ENCODE peak calls at places on chromosomes 13 and 19, in six cellular contexts. E is adrenal gland, D is tibial nerve, V is transverse colon, L is HCT116, Y is breast epithelium. O is an unnamed sample.
A peak's percentile ranks its signal among the peaks of the same experiment; 100 is the strongest.

GRCh38 chr13:96958286-96958891 is 35.9 kb downstream of the OXGR1 start:
- DNase-seq in E (peak; percentile 26), D (peak; percentile 56), V (no peak), L (no peak), Y (no peak), O (no peak)

GRCh38 chr13:33312150-33312908 is 26.8 kb upstream of the STARD13 start:
- DNase-seq in E (no peak), D (no peak), V (no peak), L (no peak), Y (no peak), O (no peak)

GRCh38 chr13:71770710-71771109 is 96.3 kb downstream of the DACH1 start:
- DNase-seq in E (no peak), D (no peak), V (no peak), L (no peak), Y (no peak), O (no peak)

GRCh38 chr19:27618006-27618405 is 1594.9 kb downstream of the UQCRFS1 start:
- DNase-seq in E (no peak), D (no peak), V (no peak), L (no peak), Y (no peak), O (no peak)

GRCh38 chr13:99572921-99573320 is 71.6 kb downstream of the TM9SF2 start:
- DNase-seq in E (no peak), D (no peak), V (no peak), L (no peak), Y (no peak), O (no peak)

GRCh38 chr19:51124216-51124615 is 490 bp upstream of the SIGLEC9 start:
- DNase-seq in E (no peak), D (no peak), V (no peak), L (no peak), Y (no peak), O (no peak)

GRCh38 chr19:18208098-18208951 is 4.5 kb upstream of the RAB3A start:
- DNase-seq in E (peak; percentile 51), D (no peak), V (peak; percentile 38), L (no peak), Y (no peak), O (no peak)

GRCh38 chr19:49142866-49143335 is 12.3 kb downstream of the HRC start:
- DNase-seq in E (peak; percentile 92), D (peak; percentile 70), V (peak; percentile 91), L (no peak), Y (peak; percentile 91), O (no peak)

GRCh38 chr19:57465680-57466381 is 8.9 kb upstream of the VN1R1 start:
- DNase-seq in E (no peak), D (no peak), V (peak; percentile 17), L (peak; percentile 59), Y (no peak), O (no peak)

GRCh38 chr13:113856716-113857065 is 7.2 kb downstream of the GAS6 start:
- DNase-seq in E (peak; percentile 76), D (no peak), V (peak; percentile 55), L (no peak), Y (peak; percentile 18), O (no peak)

GRCh38 chr19:38848299-38849146 is 1.3 kb downstream of the HNRNPL start:
- DNase-seq in E (no peak), D (no peak), V (no peak), L (no peak), Y (no peak), O (no peak)

GRCh38 chr13:47288546-47288945 is 391.7 kb upstream of the HTR2A start:
- DNase-seq in E (no peak), D (no peak), V (no peak), L (no peak), Y (no peak), O (no peak)

GRCh38 chr19:3161453-3161852 is 17.1 kb upstream of the S1PR4 start:
- DNase-seq in E (no peak), D (no peak), V (no peak), L (no peak), Y (no peak), O (no peak)

GRCh38 chr13:112529216-112529615 is 58.7 kb downstream of the TUBGCP3 start:
- DNase-seq in E (no peak), D (no peak), V (no peak), L (no peak), Y (no peak), O (no peak)

GRCh38 chr13:51970251-51970793 is 40.9 kb downstream of the ATP7B start:
- DNase-seq in E (no peak), D (no peak), V (no peak), L (no peak), Y (no peak), O (no peak)

GRCh38 chr19:48321372-48321621 is 4.1 kb upstream of the EMP3 start:
- DNase-seq in E (peak; percentile 99), D (peak; percentile 94), V (peak; percentile 100), L (peak; percentile 95), Y (peak; percentile 99), O (peak; percentile 96)

GRCh38 chr19:4657835-4658234 is 12.3 kb downstream of the MYDGF start:
- DNase-seq in E (no peak), D (no peak), V (no peak), L (no peak), Y (no peak), O (no peak)

GRCh38 chr19:532578-533484 is 1.3 kb downstream of the CDC34 start:
- DNase-seq in E (peak; percentile 89), D (peak; percentile 58), V (peak; percentile 68), L (peak; percentile 51), Y (peak; percentile 54), O (no peak)

GRCh38 chr13:43316997-43317396 is 293.6 kb downstream of the DNAJC15 start:
- DNase-seq in E (peak; percentile 50), D (peak; percentile 23), V (no peak), L (no peak), Y (no peak), O (no peak)

GRCh38 chr19:46453661-46454060 is 17.7 kb downstream of the PNMA8A start:
- DNase-seq in E (no peak), D (no peak), V (no peak), L (no peak), Y (peak; percentile 84), O (no peak)

GRCh38 chr19:46448601-46449000 is 19.9 kb upstream of the PNMA8C start:
- DNase-seq in E (no peak), D (no peak), V (no peak), L (no peak), Y (peak; percentile 60), O (no peak)

GRCh38 chr19:46447824-46448223 is 19.1 kb upstream of the PNMA8C start:
- DNase-seq in E (no peak), D (no peak), V (no peak), L (no peak), Y (no peak), O (no peak)

GRCh38 chr19:46454244-46454643 is 17.1 kb downstream of the PNMA8A start:
- DNase-seq in E (no peak), D (no peak), V (no peak), L (no peak), Y (no peak), O (no peak)

DNA sequence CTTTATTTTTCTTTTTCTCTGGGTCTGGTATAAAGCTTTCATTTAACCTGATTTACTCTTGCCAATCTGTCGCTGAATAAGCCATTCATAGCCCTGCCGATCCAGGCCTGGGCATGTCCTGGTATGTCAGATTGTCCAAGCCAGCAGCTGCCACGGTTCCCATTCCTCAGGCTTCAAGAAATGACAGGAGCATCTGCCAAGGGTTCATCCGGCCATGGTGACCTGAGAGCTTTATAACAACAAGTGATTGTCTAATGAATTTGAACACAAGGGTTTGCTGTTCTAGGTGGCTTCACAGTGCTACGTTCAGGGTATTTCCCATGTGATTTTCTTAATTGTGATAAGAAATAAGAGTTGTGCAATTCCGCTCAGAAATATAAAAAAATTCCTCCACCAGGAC is 20.0 kb downstream of the PNMA8A start:
- DNase-seq in E (no peak), D (no peak), V (no peak), L (no peak), Y (peak; percentile 91), O (no peak)
- H3K27ac ChIP-seq in E (no peak overlapping the region), D (no peak overlapping the region), V (no peak overlapping the region), L (no peak overlapping the region), Y (peak overlapping the region; percentile 70), O (no peak overlapping the region)

GRCh38 chr13:50080856-50081105 is 65.5 kb downstream of the KCNRG start:
- DNase-seq in E (no peak), D (no peak), V (no peak), L (no peak), Y (no peak), O (no peak)

GRCh38 chr13:50081899-50082425 is 66.7 kb downstream of the KCNRG start:
- DNase-seq in E (peak; percentile 99), D (peak; percentile 97), V (peak; percentile 99), L (peak; percentile 98), Y (peak; percentile 98), O (peak; percentile 92)

GRCh38 chr13:50082426-50083283 is 67.4 kb downstream of the KCNRG start:
- DNase-seq in E (peak; percentile 75), D (peak; percentile 52), V (peak; percentile 91), L (peak; percentile 79), Y (peak; percentile 54), O (no peak)

GRCh38 chr13:50080158-50080855 is 65.1 kb downstream of the KCNRG start:
- DNase-seq in E (peak; percentile 50), D (peak; percentile 38), V (peak; percentile 30), L (no peak), Y (no peak), O (no peak)

DNA sequence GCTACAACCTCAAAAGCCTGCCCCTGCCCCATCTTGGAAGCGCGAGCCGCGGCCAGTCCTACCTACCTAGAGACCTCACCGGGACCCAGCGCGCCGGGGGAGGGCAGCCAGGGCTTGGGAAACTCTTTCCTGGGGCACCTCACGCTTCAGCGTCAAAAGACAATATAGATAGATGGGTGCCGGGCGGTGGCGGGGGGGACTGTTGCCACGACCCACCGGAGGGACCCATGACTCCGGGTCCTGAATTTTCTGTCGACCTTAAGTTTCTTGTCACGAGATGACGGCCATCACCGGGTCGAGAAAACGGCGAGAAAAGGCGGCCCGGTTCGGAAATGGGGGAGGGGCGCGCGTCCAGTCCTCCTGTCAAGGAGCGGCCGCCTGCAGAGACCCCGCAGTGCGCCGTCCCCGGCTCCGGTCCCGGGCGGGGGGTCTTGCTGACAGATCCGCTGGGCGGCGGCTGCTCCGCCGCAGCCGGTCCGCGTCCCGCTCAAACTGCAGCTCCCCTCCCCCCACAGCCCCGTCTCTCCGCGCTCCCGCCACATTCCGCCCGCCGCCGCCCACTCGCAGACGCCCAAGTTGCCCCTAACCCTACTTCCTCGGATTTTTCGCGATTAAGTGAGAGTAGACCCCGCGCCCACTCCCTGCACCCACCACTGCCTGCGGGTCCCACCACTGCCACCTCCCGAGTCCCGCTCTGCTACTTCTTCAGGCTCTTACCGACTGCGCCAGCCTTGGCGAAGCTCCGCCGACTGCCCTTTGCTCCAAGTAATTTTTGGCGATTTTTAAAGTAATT is 66.1 kb downstream of the KCNRG start:
- DNase-seq in E (peak; percentile 68), D (peak; percentile 38), V (peak; percentile 61), L (no peak), Y (peak; percentile 28), O (peak; percentile 14)
- TF ChIP-seq POLR2A in E (peak; percentile 14), D (no peak), V (no peak), L (no peak), Y (no peak), O (no peak)

GRCh38 chr13:22252281-22252830 is 581.5 kb downstream of the FGF9 start:
- DNase-seq in E (no peak), D (no peak), V (no peak), L (no peak), Y (no peak), O (no peak)

GRCh38 chr13:22253107-22253506 is 582.2 kb downstream of the FGF9 start:
- DNase-seq in E (no peak), D (no peak), V (no peak), L (no peak), Y (no peak), O (no peak)

GRCh38 chr13:22256111-22256639 is 585.3 kb downstream of the FGF9 start:
- DNase-seq in E (no peak), D (no peak), V (no peak), L (no peak), Y (no peak), O (no peak)
- TF ChIP-seq CTCF in E (peak; percentile 11), D (no peak), V (no peak), L (no peak), Y (no peak), O (peak; percentile 12)

GRCh38 chr19:46197314-46198070 is 32.0 kb upstream of the IGFL1 start:
- DNase-seq in E (peak; percentile 58), D (no peak), V (no peak), L (no peak), Y (no peak), O (no peak)
- H3K27ac ChIP-seq in E (no peak overlapping the region), D (no peak overlapping the region), V (no peak overlapping the region), L (no peak overlapping the region), Y (no peak overlapping the region), O (no peak overlapping the region)

O was measured in esophagus squamous epithelium.